ENCODE peak calls at places on chromosomes 13 and 19, in four cellular contexts. One of them, this sample, is unnamed.

GRCh38 chr19:23914402-23915286 is at the start of gene ZNF726:
- DNase-seq in fibroblast of the conjunctiva: peak; percentile 95
- DNase-seq in CD8-positive, alpha-beta T cell: peak; percentile 87
- DNase-seq in NCI-H460: no peak
- DNase-seq in this sample: peak; percentile 84

GRCh38 chr13:46866150-46866549 is 30.7 kb downstream of the HTR2A start:
- DNase-seq in NCI-H460: no peak
- DNase-seq in CD8-positive, alpha-beta T cell: no peak
- DNase-seq in fibroblast of the conjunctiva: peak; percentile 9
- DNase-seq in this sample: no peak

GRCh38 chr13:113969973-113970611 is 3.8 kb downstream of the C13orf46 start:
- DNase-seq in NCI-H460: no peak
- DNase-seq in fibroblast of the conjunctiva: no peak
- DNase-seq in CD8-positive, alpha-beta T cell: no peak
- DNase-seq in this sample: no peak

GRCh38 chr19:31515931-31516330 is 166.7 kb upstream of the TSHZ3 start:
- DNase-seq in fibroblast of the conjunctiva: no peak
- DNase-seq in CD8-positive, alpha-beta T cell: no peak
- DNase-seq in NCI-H460: no peak
- DNase-seq in this sample: no peak

GRCh38 chr19:19777692-19778091 is 43.9 kb downstream of the ZNF506 start:
- DNase-seq in fibroblast of the conjunctiva: no peak
- DNase-seq in NCI-H460: no peak
- DNase-seq in CD8-positive, alpha-beta T cell: peak; percentile 25
- DNase-seq in this sample: no peak

GRCh38 chr13:45975337-45975736 is 77.2 kb downstream of the ZC3H13 start:
- DNase-seq in NCI-H460: no peak
- DNase-seq in CD8-positive, alpha-beta T cell: no peak
- DNase-seq in fibroblast of the conjunctiva: no peak
- DNase-seq in this sample: no peak

GRCh38 chr13:113404366-113404722 is 40.4 kb upstream of the GRTP1 start:
- DNase-seq in CD8-positive, alpha-beta T cell: no peak
- DNase-seq in NCI-H460: no peak
- DNase-seq in fibroblast of the conjunctiva: no peak
- DNase-seq in this sample: no peak

GRCh38 chr19:21838646-21839045 is 2.7 kb upstream of the ZNF43 start:
- DNase-seq in fibroblast of the conjunctiva: no peak
- DNase-seq in CD8-positive, alpha-beta T cell: no peak
- DNase-seq in NCI-H460: no peak
- DNase-seq in this sample: no peak

GRCh38 chr19:33392341-33393285 is 19.1 kb downstream of the CEBPG start:
- DNase-seq in fibroblast of the conjunctiva: no peak
- DNase-seq in NCI-H460: no peak
- DNase-seq in CD8-positive, alpha-beta T cell: no peak
- DNase-seq in this sample: no peak

GRCh38 chr19:1068111-1069001 is 1.4 kb downstream of the ARHGAP45 start:
- DNase-seq in CD8-positive, alpha-beta T cell: peak; percentile 95
- DNase-seq in fibroblast of the conjunctiva: no peak
- DNase-seq in NCI-H460: no peak
- DNase-seq in this sample: peak; percentile 52

GRCh38 chr13:86464193-86464592 is 665.0 kb upstream of the SLITRK6 start:
- DNase-seq in fibroblast of the conjunctiva: no peak
- DNase-seq in CD8-positive, alpha-beta T cell: no peak
- DNase-seq in NCI-H460: no peak
- DNase-seq in this sample: no peak

GRCh38 chr13:30752201-30752797 is 17.0 kb downstream of the ALOX5AP start:
- DNase-seq in CD8-positive, alpha-beta T cell: no peak
- DNase-seq in NCI-H460: no peak
- DNase-seq in fibroblast of the conjunctiva: no peak
- DNase-seq in this sample: no peak

GRCh38 chr13:31008400-31009115 is 76.1 kb downstream of the TEX26 start:
- DNase-seq in NCI-H460: no peak
- DNase-seq in CD8-positive, alpha-beta T cell: no peak
- DNase-seq in fibroblast of the conjunctiva: no peak
- DNase-seq in this sample: no peak

GRCh38 chr13:50209646-50210045 is 194.4 kb downstream of the KCNRG start:
- DNase-seq in NCI-H460: no peak
- DNase-seq in fibroblast of the conjunctiva: no peak
- DNase-seq in CD8-positive, alpha-beta T cell: no peak
- DNase-seq in this sample: no peak

This sample was measured in effector CD4-positive, alpha-beta T cell.